ENCODE peak calls at places on chromosomes 1 and 21, in six cellular contexts. K is MM.1S, W is endothelial cell, V is Calu3, U is fibroblast of the aortic adventitia, I is MCF 10A. A is an unnamed sample.

GRCh38 chr1:233328661-233329498 is 1.4 kb downstream of the MAP3K21 start:
- DNase-seq in K (peak), W (no peak), V (peak), U (no peak), I (peak), A (no peak)

GRCh38 chr1:21586926-21587601 is 77.8 kb downstream of the ALPL start:
- DNase-seq in K (no peak), W (no peak), V (peak), U (peak), I (peak), A (no peak)

GRCh38 chr1:117861694-117862093 is 67.7 kb downstream of the GDAP2 start:
- DNase-seq in K (no peak), W (no peak), V (no peak), U (no peak), I (no peak), A (no peak)

GRCh38 chr1:202781180-202781579 is 27.0 kb downstream of the KDM5B start:
- DNase-seq in K (no peak), W (no peak), V (no peak), U (no peak), I (no peak), A (no peak)

GRCh38 chr1:100926240-100926639 is 30.4 kb downstream of the SLC30A7 start:
- DNase-seq in K (no peak), W (no peak), V (no peak), U (no peak), I (no peak), A (no peak)

GRCh38 chr1:10528066-10529014 is 53.6 kb downstream of the PEX14 start:
- DNase-seq in K (no peak), W (no peak), V (peak), U (peak), I (peak), A (no peak)

GRCh38 chr1:40477680-40478057 is 579 bp downstream of the ZFP69 start:
- DNase-seq in K (no peak), W (no peak), V (peak), U (peak), I (no peak), A (peak)

GRCh38 chr1:3778590-3779264 is 6.2 kb downstream of the SMIM1 start:
- DNase-seq in K (no peak), W (no peak), V (no peak), U (no peak), I (no peak), A (no peak)

GRCh38 chr1:12188115-12188514 is 21.3 kb downstream of the TNFRSF1B start:
- DNase-seq in K (no peak), W (no peak), V (no peak), U (no peak), I (no peak), A (no peak)

GRCh38 chr1:115679141-115679611 is 37.4 kb downstream of the VANGL1 start:
- DNase-seq in K (no peak), W (no peak), V (no peak), U (peak), I (peak), A (no peak)

GRCh38 chr1:209435654-209436566 is 147.6 kb upstream of the CAMK1G start:
- DNase-seq in K (peak), W (peak), V (peak), U (peak), I (peak), A (peak)

GRCh38 chr21:46456750-46457149 is 1.9 kb upstream of the DIP2A start:
- DNase-seq in K (no peak), W (no peak), V (no peak), U (no peak), I (no peak), A (no peak)

GRCh38 chr21:46459356-46460112 is 843 bp downstream of the DIP2A start:
- DNase-seq in K (no peak), W (peak), V (peak), U (peak), I (peak), A (no peak)

GRCh38 chr21:46457801-46458314 is 833 bp upstream of the DIP2A start:
- DNase-seq in K (peak), W (no peak), V (peak), U (peak), I (peak), A (peak)

GRCh38 chr21:46458315-46459023 is at the start of gene DIP2A:
- DNase-seq in K (peak), W (peak), V (peak), U (peak), I (peak), A (peak)

GRCh38 chr21:46459024-46459355 is 299 bp downstream of the DIP2A start:
- DNase-seq in K (no peak), W (no peak), V (no peak), U (no peak), I (no peak), A (no peak)
- TF ChIP-seq CTCF in K (no peak), W (no peak), V (no peak), U (no peak), I (no peak), A (no peak)

DNA sequence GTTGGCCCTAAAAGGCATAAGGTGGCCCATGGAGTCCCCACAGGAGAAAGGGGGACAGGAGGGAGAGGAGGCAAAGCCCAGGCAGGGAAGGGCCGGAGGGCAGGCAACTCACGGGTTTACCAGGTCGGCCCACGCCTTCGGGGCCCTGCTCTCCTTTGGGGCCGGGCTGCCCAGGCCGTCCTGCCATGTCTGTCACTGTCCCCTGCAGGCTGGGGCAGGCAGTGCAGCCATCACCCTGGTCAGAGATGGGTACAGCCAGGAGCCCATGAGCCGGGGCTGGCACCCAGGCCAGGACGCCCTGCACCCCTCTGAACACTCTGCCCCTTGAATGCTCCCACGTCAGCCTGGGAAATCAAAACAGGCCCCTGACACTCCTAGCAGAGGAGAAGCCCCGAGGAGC is 19.8 kb downstream of the COL16A1 start:
- DNase-seq in K (peak), W (peak), V (peak), U (no peak), I (peak), A (peak)
- TF ChIP-seq CTCF in K (peak), W (peak), V (peak), U (peak), I (peak), A (peak)

GRCh38 chr1:43969746-43970466 is at the start of gene DPH2:
- DNase-seq in K (peak), W (peak), V (peak), U (peak), I (peak), A (peak)
- TF ChIP-seq CTCF in K (no peak), W (peak), V (no peak), U (no peak), I (no peak), A (no peak)

DNA sequence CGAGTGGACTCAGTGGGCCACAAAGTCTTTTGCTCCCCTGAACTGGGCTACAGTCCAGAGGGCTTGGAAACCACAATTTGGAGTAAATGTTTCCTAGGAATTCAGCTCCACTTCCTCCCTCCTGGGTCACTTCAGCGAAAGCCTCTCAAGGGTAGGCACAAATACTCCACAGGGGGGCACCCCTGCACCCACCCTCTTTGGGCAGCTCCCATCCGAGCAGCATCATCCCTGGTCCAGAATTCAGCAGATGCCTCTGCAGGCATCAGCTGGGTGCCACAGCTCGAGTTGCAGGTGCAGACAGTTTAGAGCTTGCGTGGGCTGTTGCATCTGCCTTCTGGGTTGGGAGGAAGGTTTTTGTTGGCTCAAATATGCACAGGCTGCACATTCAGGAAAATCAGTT is 25.0 kb downstream of the KANK4 start:
- DNase-seq in K (no peak), W (peak), V (peak), U (peak), I (peak), A (no peak)
- TF ChIP-seq CTCF in K (no peak), W (peak), V (no peak), U (peak), I (peak), A (no peak)

GRCh38 chr1:64163972-64164371 is 39.5 kb upstream of the UBE2U start:
- DNase-seq in K (no peak), W (peak), V (no peak), U (peak), I (peak), A (no peak)
- TF ChIP-seq CTCF in K (peak), W (no peak), V (peak), U (peak), I (peak), A (no peak)

DNA sequence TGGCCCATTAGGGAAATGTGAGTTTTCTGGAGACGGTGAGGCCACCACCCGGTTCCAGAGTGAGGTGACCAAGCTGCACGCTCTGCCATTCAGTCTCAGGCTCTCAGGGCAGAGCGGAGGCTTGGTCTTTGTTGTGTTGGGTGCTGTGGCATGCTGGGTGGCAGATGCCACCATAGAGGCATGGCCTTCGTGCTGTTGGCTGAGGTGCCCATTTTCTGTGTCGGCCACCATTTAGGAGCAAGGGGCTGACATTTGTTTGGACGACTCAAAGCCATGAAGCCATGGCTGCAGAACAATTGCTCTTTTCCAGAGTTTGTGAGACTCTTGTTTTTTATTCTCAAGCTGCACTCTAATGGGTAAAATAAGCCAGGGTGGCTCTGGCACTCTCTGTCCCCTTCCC is 36.8 kb upstream of the PWP2 start:
- DNase-seq in K (no peak), W (no peak), V (no peak), U (no peak), I (no peak), A (no peak)
- TF ChIP-seq CTCF in K (no peak), W (no peak), V (no peak), U (no peak), I (no peak), A (no peak)

DNA sequence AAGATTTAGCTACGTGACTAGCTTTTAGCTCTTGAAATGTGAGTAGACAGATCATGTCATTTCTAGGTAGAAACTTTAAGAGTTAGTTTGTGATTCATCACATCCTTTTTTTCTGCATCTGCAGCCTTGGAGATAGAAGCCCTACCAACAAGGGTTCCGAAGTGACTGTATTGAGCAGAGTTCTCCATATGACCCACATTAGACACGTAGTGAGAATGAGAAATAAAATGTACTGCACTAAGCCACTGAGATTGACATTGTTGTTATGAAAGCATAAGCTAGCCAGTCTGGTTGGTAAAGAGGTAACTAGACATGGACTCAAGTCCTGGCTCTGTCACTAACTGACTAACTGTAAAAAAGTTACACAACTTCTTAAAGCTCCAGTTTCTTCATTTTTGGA is 296.1 kb downstream of the PDE4B start:
- DNase-seq in K (no peak), W (no peak), V (no peak), U (no peak), I (no peak), A (no peak)
- TF ChIP-seq CTCF in K (no peak), W (no peak), V (no peak), U (no peak), I (no peak), A (no peak)

GRCh38 chr1:165225650-165226049 is 130.9 kb downstream of the LMX1A start:
- DNase-seq in K (no peak), W (no peak), V (no peak), U (no peak), I (no peak), A (no peak)
- TF ChIP-seq CTCF in K (no peak), W (no peak), V (no peak), U (no peak), I (no peak), A (no peak)